ENCODE peak calls at places on chromosomes 11 and 22, in six cellular contexts. I, N, Z, G, Q and P are unnamed samples.

GRCh38 chr11:59801981-59802638 is 8.5 kb downstream of the MRPL16 start:
- DNase-seq in I (no peak), N (no peak), Z (peak), G (no peak), Q (no peak), P (peak)

GRCh38 chr11:8011981-8012444 is 24.9 kb downstream of the EIF3F start:
- DNase-seq in I (no peak), N (no peak), Z (peak), G (peak), Q (no peak), P (peak)

GRCh38 chr11:60872952-60873524 is 5.7 kb downstream of the ZP1 start:
- DNase-seq in I (peak), N (peak), Z (peak), G (no peak), Q (no peak), P (peak)

GRCh38 chr11:108584973-108585372 is 8.6 kb downstream of the EXPH5 start:
- DNase-seq in I (no peak), N (no peak), Z (no peak), G (no peak), Q (no peak), P (no peak)

GRCh38 chr11:10984250-10984649 is 126.4 kb upstream of the ZBED5 start:
- DNase-seq in I (peak), N (no peak), Z (no peak), G (no peak), Q (no peak), P (no peak)

GRCh38 chr22:23109441-23109978 is 32.3 kb downstream of the RSPH14 start:
- DNase-seq in I (no peak), N (no peak), Z (no peak), G (no peak), Q (no peak), P (no peak)

GRCh38 chr11:134252539-134253188 is 488 bp downstream of the THYN1 start:
- DNase-seq in I (no peak), N (no peak), Z (no peak), G (peak), Q (peak), P (no peak)

GRCh38 chr11:9688716-9689511 is 25.0 kb downstream of the SWAP70 start:
- DNase-seq in I (peak), N (no peak), Z (peak), G (no peak), Q (peak), P (peak)

GRCh38 chr11:64933213-64933934 is 2.3 kb downstream of the GPHA2 start:
- DNase-seq in I (no peak), N (no peak), Z (no peak), G (no peak), Q (no peak), P (no peak)

GRCh38 chr22:20463324-20464095 is 25.9 kb upstream of the SCARF2 start:
- DNase-seq in I (no peak), N (no peak), Z (no peak), G (no peak), Q (no peak), P (no peak)

GRCh38 chr22:43824724-43825485 is 12.8 kb upstream of the EFCAB6 start:
- DNase-seq in I (no peak), N (no peak), Z (no peak), G (no peak), Q (no peak), P (no peak)

GRCh38 chr22:47740109-47740805 is 977.8 kb downstream of the TBC1D22A start:
- DNase-seq in I (no peak), N (no peak), Z (no peak), G (no peak), Q (no peak), P (no peak)

GRCh38 chr11:1391165-1392010 is 1.7 kb downstream of the BRSK2 start:
- DNase-seq in I (no peak), N (no peak), Z (no peak), G (no peak), Q (no peak), P (no peak)

GRCh38 chr22:21921184-21921721 is 31.4 kb downstream of the PPM1F start:
- DNase-seq in I (no peak), N (no peak), Z (no peak), G (no peak), Q (no peak), P (no peak)

GRCh38 chr11:115500547-115501503 is 3.4 kb downstream of the CADM1 start:
- DNase-seq in I (no peak), N (no peak), Z (no peak), G (no peak), Q (no peak), P (no peak)

GRCh38 chr22:40023226-40023925 is 28.6 kb downstream of the FAM83F start:
- DNase-seq in I (no peak), N (no peak), Z (no peak), G (no peak), Q (no peak), P (no peak)

GRCh38 chr11:107102692-107103463 is 84.6 kb upstream of the GUCY1A2 start:
- DNase-seq in I (no peak), N (no peak), Z (no peak), G (no peak), Q (no peak), P (no peak)

GRCh38 chr11:808427-809286 is 1.1 kb upstream of the RPLP2 start:
- DNase-seq in I (peak), N (no peak), Z (no peak), G (no peak), Q (no peak), P (no peak)

GRCh38 chr11:34857463-34857862 is 58.7 kb downstream of the APIP start:
- DNase-seq in I (no peak), N (no peak), Z (no peak), G (no peak), Q (no peak), P (no peak)

GRCh38 chr11:3195251-3196160 is 23.1 kb downstream of the MRGPRG start:
- DNase-seq in I (no peak), N (peak), Z (no peak), G (no peak), Q (peak), P (no peak)

GRCh38 chr11:115580927-115581680 is 76.9 kb upstream of the CADM1 start:
- DNase-seq in I (peak), N (peak), Z (no peak), G (peak), Q (peak), P (no peak)

GRCh38 chr11:95762513-95762912 is 27.1 kb downstream of the FAM76B start:
- DNase-seq in I (no peak), N (no peak), Z (no peak), G (no peak), Q (no peak), P (peak)

GRCh38 chr11:4134844-4135243 is 40.2 kb downstream of the RRM1 start:
- DNase-seq in I (no peak), N (no peak), Z (peak), G (no peak), Q (no peak), P (peak)

GRCh38 chr11:97461934-97462333 is 1072.1 kb downstream of the JRKL start:
- DNase-seq in I (no peak), N (no peak), Z (no peak), G (no peak), Q (no peak), P (no peak)

GRCh38 chr22:38086001-38086845 is 2.2 kb upstream of the SLC16A8 start:
- DNase-seq in I (no peak), N (peak), Z (no peak), G (no peak), Q (no peak), P (no peak)

GRCh38 chr22:33921576-33922181 is 1.4 kb upstream of the LARGE1 start:
- DNase-seq in I (no peak), N (peak), Z (no peak), G (peak), Q (peak), P (peak)

GRCh38 chr22:31569126-31569525 is 72.8 kb downstream of the SFI1 start:
- DNase-seq in I (no peak), N (no peak), Z (no peak), G (no peak), Q (no peak), P (no peak)

GRCh38 chr11:125025968-125026367 is 37.1 kb upstream of the SLC37A2 start:
- DNase-seq in I (no peak), N (no peak), Z (no peak), G (no peak), Q (no peak), P (no peak)

GRCh38 chr11:83881428-83881827 is 595.3 kb upstream of the CCDC90B start:
- DNase-seq in I (no peak), N (no peak), Z (no peak), G (no peak), Q (no peak), P (no peak)
- TF ChIP-seq CTCF in I (no peak), N (no peak), Z (no peak), G (no peak), Q (no peak), P (no peak)

GRCh38 chr11:17259931-17260499 is 16.5 kb upstream of the NUCB2 start:
- DNase-seq in I (peak), N (no peak), Z (no peak), G (no peak), Q (no peak), P (no peak)
- TF ChIP-seq CTCF in I (no peak), N (no peak), Z (no peak), G (no peak), Q (no peak), P (no peak)

GRCh38 chr11:69670158-69670845 is 4.9 kb downstream of the LTO1 start:
- DNase-seq in I (peak), N (peak), Z (peak), G (peak), Q (peak), P (peak)
- TF ChIP-seq CTCF in I (peak), N (peak), Z (peak), G (peak), Q (peak), P (peak)

GRCh38 chr11:66543263-66544107 is 2.4 kb downstream of the ZDHHC24 start:
- DNase-seq in I (no peak), N (peak), Z (no peak), G (peak), Q (no peak), P (peak)
- TF ChIP-seq CTCF in I (no peak), N (peak), Z (peak), G (no peak), Q (peak), P (peak)

GRCh38 chr11:68082478-68082877 is 38.7 kb downstream of the CHKA start:
- DNase-seq in I (no peak), N (no peak), Z (no peak), G (no peak), Q (no peak), P (no peak)
- TF ChIP-seq CTCF in I (no peak), N (no peak), Z (no peak), G (no peak), Q (no peak), P (no peak)

GRCh38 chr22:36773935-36774334 is 2.0 kb downstream of the IFT27 start:
- DNase-seq in I (peak), N (no peak), Z (no peak), G (no peak), Q (no peak), P (peak)
- TF ChIP-seq CTCF in I (peak), N (peak), Z (peak), G (no peak), Q (peak), P (peak)

DNA sequence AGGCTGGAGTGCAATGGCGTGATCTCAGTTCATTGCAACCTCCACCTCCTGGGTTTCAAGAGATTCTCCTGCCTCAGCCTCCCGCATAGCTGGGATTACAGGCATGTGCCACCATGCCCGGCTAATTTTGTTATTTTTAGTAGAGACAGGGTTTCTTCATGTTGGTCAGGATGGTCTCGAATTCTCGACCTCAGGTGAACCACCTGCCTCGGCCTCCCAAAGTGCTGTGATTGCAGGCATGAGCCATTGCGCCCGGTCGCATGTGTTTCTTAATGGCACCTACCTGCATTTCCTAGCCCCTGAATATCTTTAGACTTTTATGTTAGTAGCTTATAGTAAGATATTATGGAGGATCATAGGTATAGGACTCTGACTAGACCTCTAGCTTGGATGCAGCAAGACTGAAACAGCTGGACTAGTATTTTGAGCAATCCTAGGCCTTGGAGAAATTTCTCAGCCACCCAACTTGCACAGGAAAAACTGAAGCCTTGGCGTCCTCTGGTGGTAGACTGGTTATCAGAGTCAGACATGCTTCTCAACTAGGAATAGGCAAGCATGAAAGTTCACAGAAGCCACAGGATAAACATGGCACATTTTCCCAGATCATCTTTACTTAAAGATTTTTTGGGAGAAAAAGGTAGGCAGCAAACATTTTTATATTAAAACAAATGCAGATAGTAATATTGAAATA is 22.7 kb upstream of the C1QTNF4 start:
- DNase-seq in I (peak), N (no peak), Z (no peak), G (peak), Q (peak), P (peak)
- TF ChIP-seq CTCF in I (peak), N (peak), Z (peak), G (peak), Q (peak), P (peak)

GRCh38 chr22:26502688-26503561 is 9.3 kb downstream of the TFIP11 start:
- DNase-seq in I (peak), N (no peak), Z (no peak), G (peak), Q (peak), P (peak)
- TF ChIP-seq CTCF in I (peak), N (peak), Z (peak), G (no peak), Q (peak), P (peak)

DNA sequence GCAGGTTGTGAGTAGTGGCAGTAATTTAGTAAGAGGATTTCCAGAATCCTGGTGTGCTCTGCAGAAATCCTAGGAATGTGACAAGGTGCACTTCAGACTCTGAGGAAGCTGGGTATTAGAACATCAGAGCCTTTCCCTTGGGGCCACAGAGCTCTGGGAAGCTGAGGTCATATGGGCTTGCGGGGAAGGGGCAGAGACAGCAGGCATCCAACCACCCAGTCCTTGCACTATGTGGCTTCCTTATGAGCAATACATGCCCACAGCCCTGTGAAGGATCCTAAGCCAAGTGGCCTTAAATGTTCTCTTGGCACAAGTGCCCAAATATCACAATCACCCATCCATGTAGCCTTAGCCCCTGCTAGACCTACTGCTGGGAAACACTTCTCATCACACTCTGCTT is 46.2 kb downstream of the P4HA3 start:
- DNase-seq in I (no peak), N (no peak), Z (no peak), G (no peak), Q (peak), P (no peak)
- TF ChIP-seq CTCF in I (no peak), N (no peak), Z (no peak), G (no peak), Q (no peak), P (no peak)

DNA sequence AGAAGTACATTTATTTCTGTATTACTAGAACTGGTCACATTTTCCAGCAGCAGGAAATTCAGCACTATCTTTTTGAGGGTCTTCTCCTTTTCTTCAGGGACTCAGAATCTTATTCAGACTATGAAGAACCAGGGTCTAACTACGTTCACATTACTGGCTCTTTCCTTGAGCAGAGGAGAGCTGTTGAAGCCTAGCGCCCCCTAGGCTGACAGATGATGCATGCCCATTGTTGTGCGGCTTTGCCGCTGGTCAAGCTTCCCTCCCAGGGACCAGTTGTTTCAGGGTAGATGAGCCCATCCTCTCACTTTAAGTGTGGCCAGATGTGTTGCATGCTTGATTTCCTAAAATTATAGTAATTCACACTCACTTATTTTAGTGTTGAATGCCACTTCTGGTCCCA is 168.2 kb upstream of the PDGFD start:
- DNase-seq in I (peak), N (no peak), Z (no peak), G (no peak), Q (peak), P (no peak)
- TF ChIP-seq CTCF in I (no peak), N (no peak), Z (peak), G (no peak), Q (peak), P (peak)